ENCODE peak calls at places on chromosome 16, in six cellular contexts. Z is A549, K is K562, I is IMR-90, F is GM12878, W is HepG2. L is an unnamed sample.

GRCh38 chr16:58464047-58464915 is 35.7 kb upstream of the NDRG4 start:
- DNase-seq in Z (no peak), I (no peak), F (no peak), K (no peak), W (no peak), L (peak; percentile 82)

GRCh38 chr16:3645108-3645503 is 9.4 kb upstream of the DNASE1 start:
- DNase-seq in W (no peak), F (no peak), K (peak; percentile 4), Z (no peak), I (no peak), L (no peak)

GRCh38 chr16:30139895-30140481 is 17.0 kb upstream of the MAPK3 start:
- DNase-seq in K (no peak), Z (no peak), W (peak; percentile 98), I (no peak), F (no peak), L (no peak)

GRCh38 chr16:54208262-54208661 is 78.3 kb downstream of the IRX3 start:
- DNase-seq in W (no peak), K (no peak), F (no peak), Z (no peak), I (no peak), L (no peak)

GRCh38 chr16:3578610-3579551 is 1.7 kb upstream of the NLRC3 start:
- DNase-seq in F (peak; percentile 56), Z (no peak), I (no peak), K (peak; percentile 73), W (no peak), L (no peak)

GRCh38 chr16:24900230-24900629 is 54.5 kb downstream of the SLC5A11 start:
- DNase-seq in W (no peak), I (no peak), K (no peak), Z (no peak), F (no peak), L (no peak)

GRCh38 chr16:54026456-54026855 is 260.1 kb downstream of the IRX3 start:
- DNase-seq in Z (no peak), F (no peak), W (no peak), I (peak; percentile 39), K (no peak), L (no peak)

GRCh38 chr16:3074860-3075545 is 9.6 kb downstream of the IL32 start:
- DNase-seq in Z (no peak), W (no peak), K (no peak), I (no peak), F (peak; percentile 69), L (no peak)

GRCh38 chr16:23145186-23145585 is 4.1 kb downstream of the USP31 start:
- DNase-seq in F (no peak), K (no peak), I (no peak), W (no peak), Z (no peak), L (no peak)

GRCh38 chr16:77191259-77191969 is 424 bp downstream of the MON1B start:
- DNase-seq in K (peak; percentile 35), W (no peak), F (no peak), Z (no peak), I (no peak), L (peak; percentile 48)

GRCh38 chr16:71933913-71934696 is 38.8 kb downstream of the IST1 start:
- DNase-seq in I (peak; percentile 79), W (no peak), Z (no peak), K (no peak), F (no peak), L (no peak)

GRCh38 chr16:88593489-88593888 is 23.3 kb downstream of the ZC3H18 start:
- DNase-seq in Z (no peak), I (no peak), W (no peak), K (no peak), F (no peak), L (no peak)

GRCh38 chr16:88640039-88640495 is 1.7 kb downstream of the IL17C start:
- DNase-seq in Z (no peak), K (no peak), F (no peak), W (no peak), I (no peak), L (no peak)

DNA sequence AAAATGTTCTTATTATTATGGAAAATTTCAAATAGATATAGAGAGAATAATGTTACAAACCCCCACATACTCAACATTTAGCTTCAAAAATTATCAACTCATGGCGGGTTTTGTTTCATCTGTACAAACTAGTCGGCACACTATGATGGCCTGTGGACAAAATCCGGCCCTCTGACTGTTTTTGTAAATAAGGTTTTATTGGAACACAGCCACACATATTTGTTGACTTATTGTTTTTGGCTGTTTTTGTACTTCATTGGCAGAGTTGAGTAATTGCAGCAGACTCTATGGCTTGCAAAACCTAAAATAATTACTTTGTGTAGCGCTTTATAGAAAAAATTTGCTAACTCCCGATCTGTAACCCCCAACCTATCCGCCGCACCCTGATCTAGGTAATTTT is 41.4 kb upstream of the CLEC18A start:
- DNase-seq in W (no peak), K (no peak), Z (no peak), I (no peak), F (no peak), L (no peak)
- H3K27ac ChIP-seq in W (no peak overlapping the region), K (no peak overlapping the region), Z (no peak overlapping the region), I (no peak overlapping the region), F (no peak overlapping the region), L (no peak overlapping the region)

GRCh38 chr16:56320081-56320480 is 105.3 kb downstream of the AMFR start:
- DNase-seq in K (no peak), W (no peak), Z (no peak), I (no peak), F (no peak), L (no peak)
- TF ChIP-seq SMC3 in K (no peak), W (no peak), Z (no peak), I (no peak), F (no peak), L (no peak)

GRCh38 chr16:85366031-85366763 is 246.9 kb upstream of the GSE1 start:
- DNase-seq in Z (no peak), W (no peak), K (no peak), I (no peak), F (no peak), L (peak; percentile 86)
- H3K27ac ChIP-seq in Z (no peak overlapping the region), W (no peak overlapping the region), K (no peak overlapping the region), I (no peak overlapping the region), F (no peak overlapping the region), L (peak overlapping the region; percentile 99)

GRCh38 chr16:8094696-8095095 is 495.6 kb downstream of the TMEM114 start:
- DNase-seq in I (no peak), F (no peak), K (no peak), W (no peak), Z (no peak), L (no peak)

GRCh38 chr16:8087597-8088279 is 502.6 kb downstream of the TMEM114 start:
- DNase-seq in K (no peak), W (no peak), I (no peak), F (no peak), Z (no peak), L (no peak)

DNA sequence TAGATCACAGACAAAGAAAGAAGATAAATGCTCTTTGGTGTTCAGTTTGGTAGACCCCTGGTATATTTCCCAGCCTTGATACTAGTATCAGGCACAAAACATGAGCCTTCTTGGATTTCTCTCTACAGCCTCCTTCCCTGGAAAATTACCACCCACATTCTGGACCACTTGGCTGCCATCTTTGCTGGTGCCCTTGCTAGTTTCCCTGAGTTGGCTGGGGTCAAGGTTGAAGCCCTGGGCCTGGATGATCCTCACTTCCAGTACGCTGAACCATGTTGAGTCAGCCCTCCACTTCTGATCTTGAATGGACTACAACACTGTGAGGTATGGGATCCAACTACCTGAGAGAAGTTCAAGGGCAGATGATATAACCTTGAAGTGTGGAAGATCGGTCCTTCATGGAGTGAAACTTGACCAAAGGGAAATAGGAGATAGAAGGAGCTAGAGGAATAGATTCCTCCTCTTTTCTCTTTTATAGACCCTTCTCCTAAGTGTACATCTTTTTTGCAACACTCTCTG is 501.4 kb downstream of the TMEM114 start:
- DNase-seq in W (no peak), F (no peak), Z (no peak), K (no peak), I (no peak), L (no peak)
- TF ChIP-seq SMC3 in W (no peak), F (no peak), Z (no peak), K (no peak), I (no peak), L (no peak)

GRCh38 chr16:15519767-15520166 is 85.4 kb downstream of the BMERB1 start:
- DNase-seq in F (no peak), I (no peak), K (no peak), W (no peak), Z (no peak), L (no peak)

GRCh38 chr16:15521390-15521757 is 87.0 kb downstream of the BMERB1 start:
- DNase-seq in W (no peak), Z (no peak), K (peak; percentile 52), F (no peak), I (no peak), L (no peak)

GRCh38 chr16:15523092-15523541 is 88.7 kb downstream of the BMERB1 start:
- DNase-seq in K (no peak), I (no peak), W (peak; percentile 58), F (no peak), Z (no peak), L (no peak)

GRCh38 chr16:15523939-15524338 is 89.6 kb downstream of the BMERB1 start:
- DNase-seq in K (no peak), F (no peak), Z (no peak), I (peak; percentile 22), W (no peak), L (no peak)

GRCh38 chr16:15521758-15522509 is 87.5 kb downstream of the BMERB1 start:
- DNase-seq in Z (no peak), W (no peak), I (no peak), K (peak; percentile 88), F (no peak), L (peak; percentile 75)
- H3K27ac ChIP-seq in Z (peak overlapping the region; percentile 26), W (no peak overlapping the region), I (no peak overlapping the region), K (peak overlapping the region; percentile 93), F (no peak overlapping the region), L (peak overlapping the region; percentile 91)

DNA sequence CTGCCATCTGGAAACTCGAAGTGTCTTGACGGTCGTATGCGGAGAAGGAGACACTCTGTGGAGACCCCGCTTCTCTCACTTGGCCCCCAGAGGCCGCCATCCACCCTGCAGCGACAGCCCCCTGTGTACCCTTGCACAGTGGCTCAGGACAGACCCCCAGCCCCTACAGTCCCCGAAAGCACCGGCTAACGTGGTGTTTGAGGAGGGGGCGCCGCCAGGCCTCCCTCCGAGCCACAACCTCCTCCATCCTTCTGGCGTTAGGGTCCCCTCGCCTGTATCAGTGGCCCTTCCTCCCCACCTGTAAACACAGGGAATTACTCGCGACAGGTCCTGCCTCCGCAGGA is 73.6 kb downstream of the LMF1 start:
- DNase-seq in Z (no peak), W (no peak), K (no peak), F (no peak), I (no peak), L (no peak)
- TF ChIP-seq SMC3 in Z (no peak), W (no peak), K (no peak), F (no peak), I (no peak), L (no peak)

GRCh38 chr16:1019234-1019933 is 37.8 kb downstream of the SOX8 start:
- DNase-seq in K (no peak), Z (no peak), I (peak; percentile 4), W (no peak), F (no peak), L (peak; percentile 85)
- H3K27ac ChIP-seq in K (no peak overlapping the region), Z (no peak overlapping the region), I (no peak overlapping the region), W (no peak overlapping the region), F (no peak overlapping the region), L (no peak overlapping the region)